ENCODE peak calls at places on chromosomes 4 and X, in six cellular contexts. Q, R, B, V, A and C are unnamed samples.

GRCh38 chr4:6714954-6715353 is 1.0 kb upstream of the BLOC1S4 start:
- DNase-seq in Q (no peak), R (no peak), B (no peak), V (no peak), A (no peak), C (no peak)

GRCh38 chr4:106315476-106315967 is 487 bp downstream of the TBCK start:
- DNase-seq in Q (no peak), R (peak; percentile 86), B (peak; percentile 37), V (peak; percentile 6), A (peak; percentile 67), C (peak; percentile 57)

GRCh38 chrX:44344687-44345086 is 1.2 kb upstream of the EFHC2 start:
- DNase-seq in Q (no peak), R (no peak), B (no peak), V (no peak), A (no peak), C (no peak)

GRCh38 chrX:8272846-8273245 is 101.8 kb upstream of the VCX2 start:
- DNase-seq in Q (no peak), R (no peak), B (peak; percentile 1), V (no peak), A (no peak), C (no peak)

GRCh38 chrX:84501798-84502628 is at the start of gene HDX:
- DNase-seq in Q (peak; percentile 57), R (peak; percentile 92), B (peak; percentile 81), V (peak; percentile 4), A (peak; percentile 78), C (peak; percentile 80)

GRCh38 chrX:80807606-80808159 is 2.0 kb downstream of the BRWD3 start:
- DNase-seq in Q (no peak), R (peak; percentile 1), B (peak; percentile 1), V (no peak), A (peak; percentile 15), C (no peak)

GRCh38 chr4:89319756-89320155 is 12.2 kb upstream of the GPRIN3 start:
- DNase-seq in Q (no peak), R (no peak), B (peak; percentile 16), V (no peak), A (no peak), C (no peak)

GRCh38 chrX:36684053-36684452 is 324.1 kb upstream of the FAM47C start:
- DNase-seq in Q (no peak), R (no peak), B (no peak), V (no peak), A (no peak), C (no peak)

GRCh38 chrX:70592091-70592490 is 147.5 kb downstream of the DLG3 start:
- DNase-seq in Q (no peak), R (peak; percentile 84), B (peak; percentile 75), V (no peak), A (peak; percentile 13), C (peak; percentile 47)

GRCh38 chr4:37641886-37642849 is 44.0 kb downstream of the RELL1 start:
- DNase-seq in Q (no peak), R (no peak), B (no peak), V (no peak), A (no peak), C (no peak)

GRCh38 chr4:75634281-75634680 is 4.0 kb upstream of the CDKL2 start:
- DNase-seq in Q (no peak), R (peak; percentile 31), B (no peak), V (no peak), A (no peak), C (no peak)

GRCh38 chr4:7806724-7807123 is 132.9 kb downstream of the AFAP1 start:
- DNase-seq in Q (no peak), R (no peak), B (no peak), V (no peak), A (no peak), C (no peak)

GRCh38 chr4:96149911-96150310 is 310.0 kb downstream of the PDHA2 start:
- DNase-seq in Q (no peak), R (no peak), B (no peak), V (no peak), A (no peak), C (no peak)

GRCh38 chr4:2337896-2338295 is 76.0 kb upstream of the MXD4 start:
- DNase-seq in Q (no peak), R (no peak), B (no peak), V (no peak), A (no peak), C (no peak)

GRCh38 chrX:275967-276587 is 5.1 kb upstream of the PLCXD1 start:
- DNase-seq in Q (no peak), R (peak; percentile 70), B (no peak), V (no peak), A (peak; percentile 47), C (peak; percentile 53)

GRCh38 chr4:182212211-182212761 is 30.9 kb upstream of the TENM3 start:
- DNase-seq in Q (no peak), R (no peak), B (peak; percentile 93), V (no peak), A (no peak), C (peak; percentile 78)

GRCh38 chr4:13988347-13989265 is 361.1 kb upstream of the BOD1L1 start:
- DNase-seq in Q (no peak), R (peak; percentile 97), B (peak; percentile 99), V (no peak), A (peak; percentile 83), C (peak; percentile 92)

GRCh38 chr4:52577285-52577968 is 81.7 kb downstream of the USP46 start:
- DNase-seq in Q (no peak), R (peak; percentile 52), B (peak; percentile 72), V (no peak), A (no peak), C (peak; percentile 67)

GRCh38 chr4:166121897-166122296 is 248.9 kb downstream of the TLL1 start:
- DNase-seq in Q (no peak), R (no peak), B (no peak), V (no peak), A (no peak), C (no peak)

GRCh38 chrX:3582421-3582820 is 131.0 kb downstream of the PRKX start:
- DNase-seq in Q (no peak), R (no peak), B (no peak), V (no peak), A (no peak), C (peak; percentile 38)

GRCh38 chr4:154686838-154687237 is 57.0 kb upstream of the LRAT start:
- DNase-seq in Q (no peak), R (peak; percentile 35), B (peak; percentile 6), V (no peak), A (no peak), C (no peak)

GRCh38 chr4:184961693-184962092 is 56.6 kb upstream of the HELT start:
- DNase-seq in Q (no peak), R (no peak), B (no peak), V (no peak), A (no peak), C (no peak)

GRCh38 chrX:25028726-25029125 is 13.0 kb upstream of the ARX start:
- DNase-seq in Q (no peak), R (peak; percentile 74), B (peak; percentile 66), V (no peak), A (peak; percentile 44), C (peak; percentile 44)

GRCh38 chrX:81957900-81958545 is 756.1 kb downstream of the SH3BGRL start:
- DNase-seq in Q (no peak), R (peak; percentile 7), B (peak; percentile 9), V (no peak), A (peak; percentile 4), C (no peak)

GRCh38 chr4:7741946-7742806 is 197.5 kb downstream of the AFAP1 start:
- DNase-seq in Q (no peak), R (no peak), B (no peak), V (no peak), A (no peak), C (no peak)

GRCh38 chr4:12933760-12934221 is 550.3 kb downstream of the RAB28 start:
- DNase-seq in Q (no peak), R (no peak), B (no peak), V (no peak), A (no peak), C (no peak)

GRCh38 chr4:138256608-138257007 is 14.5 kb upstream of the SLC7A11 start:
- DNase-seq in Q (no peak), R (no peak), B (no peak), V (no peak), A (no peak), C (no peak)

GRCh38 chr4:89316931-89317366 is 9.3 kb upstream of the GPRIN3 start:
- DNase-seq in Q (no peak), R (peak; percentile 76), B (peak; percentile 83), V (no peak), A (no peak), C (peak; percentile 60)

GRCh38 chr4:131091896-131092295 is 1995.9 kb downstream of the C4orf33 start:
- DNase-seq in Q (no peak), R (peak; percentile 21), B (peak; percentile 54), V (no peak), A (no peak), C (no peak)

GRCh38 chr4:94430416-94430815 is 21.3 kb upstream of the PDLIM5 start:
- DNase-seq in Q (no peak), R (no peak), B (no peak), V (no peak), A (no peak), C (no peak)

GRCh38 chr4:94741304-94741703 is 16.5 kb upstream of the BMPR1B start:
- DNase-seq in Q (no peak), R (peak; percentile 20), B (peak; percentile 59), V (no peak), A (no peak), C (no peak)